ENCODE peak calls at places on chromosomes 16 and 17, in four cellular contexts. P is HFFc6, D is NT2/D1, E is HuH-7. Z is an unnamed sample.

GRCh38 chr16:49754495-49755290 is 101.2 kb downstream of the ZNF423 start:
- DNase-seq in E (no peak), P (no peak), D (peak), Z (no peak)

GRCh38 chr16:85010446-85010930 is 847 bp downstream of the ZDHHC7 start:
- DNase-seq in E (no peak), P (no peak), D (no peak), Z (no peak)

GRCh38 chr16:24915019-24915418 is 69.3 kb downstream of the SLC5A11 start:
- DNase-seq in D (no peak), E (no peak), P (no peak), Z (no peak)

GRCh38 chr17:17940451-17940911 is 31.7 kb downstream of the TOM1L2 start:
- DNase-seq in E (no peak), P (peak), D (no peak), Z (no peak)

GRCh38 chr17:17503566-17504130 is 7.5 kb upstream of the RASD1 start:
- DNase-seq in E (no peak), D (no peak), P (no peak), Z (no peak)

GRCh38 chr16:88639231-88640038 is 1.1 kb downstream of the IL17C start:
- DNase-seq in D (no peak), P (no peak), E (peak), Z (peak)

GRCh38 chr16:80459331-80459777 is 81.4 kb upstream of the DYNLRB2 start:
- DNase-seq in E (no peak), D (peak), P (no peak), Z (no peak)

GRCh38 chr16:4947722-4948503 is 10.2 kb upstream of the SEC14L5 start:
- DNase-seq in E (no peak), P (no peak), D (no peak), Z (no peak)

GRCh38 chr17:67737145-67737544 is 19.4 kb downstream of the NOL11 start:
- DNase-seq in P (no peak), E (no peak), D (no peak), Z (no peak)

GRCh38 chr17:65589321-65589720 is 27.9 kb upstream of the AXIN2 start:
- DNase-seq in P (no peak), E (no peak), D (no peak), Z (no peak)

GRCh38 chr16:5386989-5387388 is 289.4 kb upstream of the EEF2KMT start:
- DNase-seq in E (no peak), D (no peak), P (no peak), Z (no peak)

GRCh38 chr16:64153718-64154117 is 968.1 kb downstream of the CDH11 start:
- DNase-seq in D (no peak), P (peak), E (no peak), Z (no peak)

GRCh38 chr16:83247767-83248372 is 559.9 kb upstream of the HSBP1 start:
- DNase-seq in E (no peak), D (no peak), P (no peak), Z (no peak)

GRCh38 chr16:50371936-50372595 is 3.3 kb upstream of the BRD7 start:
- DNase-seq in D (no peak), P (no peak), E (no peak), Z (peak)

GRCh38 chr17:82839617-82840292 is at the start of gene ZNF750:
- DNase-seq in D (no peak), E (no peak), P (no peak), Z (no peak)

GRCh38 chr17:62987136-62987535 is 21.1 kb downstream of the TANC2 start:
- DNase-seq in D (no peak), P (no peak), E (no peak), Z (no peak)

GRCh38 chr17:9324864-9325263 is 250.8 kb downstream of the STX8 start:
- DNase-seq in P (no peak), D (no peak), E (peak), Z (no peak)

GRCh38 chr17:38890410-38890746 is 20.5 kb downstream of the LASP1 start:
- DNase-seq in P (no peak), D (no peak), E (no peak), Z (no peak)

GRCh38 chr16:50266337-50267091 is at the start of gene ADCY7:
- DNase-seq in E (no peak), D (peak), P (peak), Z (peak)

GRCh38 chr17:59451706-59452105 is 113.7 kb upstream of the DHX40 start:
- DNase-seq in D (no peak), E (no peak), P (peak), Z (no peak)

GRCh38 chr17:61307905-61308886 is 91.4 kb upstream of the TBX2 start:
- DNase-seq in E (no peak), D (no peak), P (peak), Z (peak)

GRCh38 chr16:12942861-12943260 is 41.5 kb downstream of the SHISA9 start:
- DNase-seq in E (no peak), P (no peak), D (no peak), Z (no peak)

GRCh38 chr16:85662036-85662812 is 26.5 kb downstream of the GINS2 start:
- DNase-seq in E (no peak), P (no peak), D (peak), Z (no peak)

GRCh38 chr16:29974291-29975133 is 844 bp downstream of the TAOK2 start:
- DNase-seq in D (no peak), E (no peak), P (no peak), Z (no peak)

GRCh38 chr17:39209317-39210092 is 9.4 kb downstream of the RPL19 start:
- DNase-seq in E (no peak), D (no peak), P (peak), Z (peak)

GRCh38 chr17:57354669-57355068 is 98.3 kb downstream of the MSI2 start:
- DNase-seq in P (no peak), E (no peak), D (no peak), Z (no peak)